ENCODE peak calls at places on chromosomes 7 and 10, in four cellular contexts. One of them, this sample, is unnamed.

GRCh38 chr7:1590887-1591286 is 21.1 kb upstream of the PSMG3 start:
- DNase-seq in H1: no peak
- DNase-seq in IMR-90: no peak
- DNase-seq in H9: no peak
- DNase-seq in this sample: no peak

GRCh38 chr7:95502403-95502802 is 16.7 kb downstream of the ASB4 start:
- DNase-seq in H1: no peak
- DNase-seq in H9: no peak
- DNase-seq in IMR-90: no peak
- DNase-seq in this sample: no peak

GRCh38 chr7:149431486-149432120 is 29.3 kb downstream of the ZNF777 start:
- DNase-seq in IMR-90: no peak
- DNase-seq in H9: no peak
- DNase-seq in H1: no peak
- DNase-seq in this sample: no peak

GRCh38 chr10:97781541-97782331 is 9.9 kb upstream of the SFRP5 start:
- DNase-seq in H9: no peak
- DNase-seq in H1: no peak
- DNase-seq in IMR-90: no peak
- DNase-seq in this sample: no peak

GRCh38 chr7:151727579-151728285 is 149.2 kb downstream of the PRKAG2 start:
- DNase-seq in H9: no peak
- DNase-seq in H1: no peak
- DNase-seq in IMR-90: peak; percentile 97
- DNase-seq in this sample: peak; percentile 90

GRCh38 chr7:107302250-107302649 is 133.4 kb downstream of the HBP1 start:
- DNase-seq in H1: no peak
- DNase-seq in IMR-90: no peak
- DNase-seq in H9: no peak
- DNase-seq in this sample: no peak

GRCh38 chr10:6843477-6843876 is 263.4 kb upstream of the PRKCQ start:
- DNase-seq in IMR-90: no peak
- DNase-seq in H1: no peak
- DNase-seq in H9: no peak
- DNase-seq in this sample: no peak

GRCh38 chr10:100350914-100351485 is 4.0 kb downstream of the SCD start:
- DNase-seq in H1: no peak
- DNase-seq in IMR-90: no peak
- DNase-seq in H9: no peak
- DNase-seq in this sample: peak; percentile 57

GRCh38 chr7:70920886-70921285 is 211.1 kb upstream of the GALNT17 start:
- DNase-seq in IMR-90: no peak
- DNase-seq in H9: no peak
- DNase-seq in H1: no peak
- DNase-seq in this sample: peak; percentile 72
- H4K5ac ChIP-seq in IMR-90: no peak overlapping the region
- H4K5ac ChIP-seq in H9: no peak overlapping the region
- H4K5ac ChIP-seq in H1: no peak overlapping the region
- H4K5ac ChIP-seq in this sample: no peak overlapping the region

DNA sequence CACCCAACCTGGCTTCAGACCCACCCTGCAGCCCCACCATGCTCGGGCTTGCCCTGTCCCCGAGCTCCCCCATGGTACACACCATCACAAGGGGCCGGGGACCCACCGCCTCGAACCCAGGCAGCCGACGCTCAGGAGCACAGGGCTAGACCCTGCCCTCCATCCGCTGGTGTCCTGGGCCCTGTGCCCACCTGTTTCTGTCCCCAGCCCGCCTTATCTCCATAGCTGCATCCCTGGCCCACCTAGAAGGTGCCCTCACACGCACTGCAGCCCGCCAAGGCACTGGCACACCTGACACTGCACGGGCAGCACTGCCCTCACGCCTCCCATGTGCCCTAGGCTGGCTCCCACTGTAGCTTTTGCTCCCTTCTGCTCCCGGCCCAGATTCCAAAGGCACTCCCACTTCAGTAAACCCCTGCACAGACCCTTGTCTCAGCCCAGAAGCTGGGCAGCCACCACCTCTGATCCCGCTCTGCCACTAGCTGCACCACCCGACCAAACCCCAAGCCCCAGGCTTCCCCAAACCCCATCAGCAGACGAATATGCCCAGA is 17.1 kb downstream of the YKT6 start:
- DNase-seq in H1: no peak
- DNase-seq in IMR-90: no peak
- DNase-seq in H9: no peak
- DNase-seq in this sample: no peak
- H2AK5ac ChIP-seq in H1: peak overlapping the region; percentile 24
- H2AK5ac ChIP-seq in IMR-90: no peak overlapping the region
- H2AK5ac ChIP-seq in H9: no peak overlapping the region
- H2AK5ac ChIP-seq in this sample: no peak overlapping the region

GRCh38 chr10:2951235-2951835 is 116.0 kb upstream of the PFKP start:
- DNase-seq in IMR-90: no peak
- DNase-seq in H9: no peak
- DNase-seq in H1: no peak
- DNase-seq in this sample: no peak
- H4K5ac ChIP-seq in IMR-90: no peak overlapping the region
- H4K5ac ChIP-seq in H9: no peak overlapping the region
- H4K5ac ChIP-seq in H1: no peak overlapping the region
- H4K5ac ChIP-seq in this sample: no peak overlapping the region

DNA sequence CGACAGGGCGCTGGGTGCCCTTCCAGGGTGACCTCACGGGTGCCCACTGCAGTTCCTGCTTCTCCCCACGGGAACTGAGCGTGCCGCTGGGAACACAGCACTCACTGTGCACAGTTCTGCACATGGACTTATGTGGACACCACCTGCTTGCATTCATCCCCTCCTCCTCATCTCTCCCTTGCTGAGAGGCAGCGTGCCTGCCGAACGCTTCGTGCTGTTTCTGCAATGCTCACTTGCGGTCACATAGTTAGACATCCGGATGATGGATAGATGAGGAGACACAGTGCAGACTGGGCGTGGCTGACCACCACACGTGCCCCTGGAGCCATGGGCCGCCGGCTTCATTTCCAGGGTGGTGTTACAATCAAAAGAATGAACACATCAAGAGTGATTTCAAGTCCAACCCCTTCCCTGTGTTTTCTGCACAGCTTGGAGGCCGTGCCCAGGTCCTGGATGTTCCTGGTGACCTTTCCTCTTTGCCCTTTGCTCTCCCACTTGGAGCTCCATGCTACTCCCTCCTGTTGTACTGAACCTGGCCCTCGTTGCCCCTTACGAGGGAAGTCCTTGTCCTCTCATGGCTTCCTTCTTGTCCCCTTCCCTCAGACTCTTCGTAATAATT is 119.4 kb downstream of the VIPR2 start:
- DNase-seq in H1: no peak
- DNase-seq in IMR-90: no peak
- DNase-seq in H9: peak; percentile 19
- DNase-seq in this sample: no peak
- H2AK5ac ChIP-seq in H1: no peak overlapping the region
- H2AK5ac ChIP-seq in IMR-90: no peak overlapping the region
- H2AK5ac ChIP-seq in H9: no peak overlapping the region
- H2AK5ac ChIP-seq in this sample: no peak overlapping the region

This sample was measured in mesendoderm.